ENCODE peak calls at places on chromosomes 1 and 21, in ten cellular contexts. One of them, this sample, is unnamed. For H3K4me1, the result is how much of the 10 kb centered on the place peaks cover.

GRCh38 chr21:28541371-28542112 is 451.1 kb downstream of the LTN1 start:
- DNase-seq in tibial nerve: no peak
- DNase-seq in neural progenitor cell: no peak
- DNase-seq in colonic mucosa: no peak
- DNase-seq in MM.1S: no peak
- DNase-seq in sigmoid colon: no peak
- DNase-seq in H9: no peak
- DNase-seq in IMR-90: no peak
- DNase-seq in uterus: no peak
- DNase-seq in PC-3: no peak
- DNase-seq in this sample: no peak

GRCh38 chr1:185260611-185261010 is 56.4 kb downstream of the IVNS1ABP start:
- DNase-seq in tibial nerve: no peak
- DNase-seq in neural progenitor cell: no peak
- DNase-seq in colonic mucosa: no peak
- DNase-seq in MM.1S: no peak
- DNase-seq in sigmoid colon: no peak
- DNase-seq in H9: no peak
- DNase-seq in IMR-90: peak
- DNase-seq in uterus: no peak
- DNase-seq in PC-3: peak
- DNase-seq in this sample: no peak

GRCh38 chr1:5830771-5831599 is 161.2 kb downstream of the NPHP4 start:
- DNase-seq in tibial nerve: no peak
- DNase-seq in neural progenitor cell: peak
- DNase-seq in colonic mucosa: no peak
- DNase-seq in MM.1S: no peak
- DNase-seq in sigmoid colon: no peak
- DNase-seq in H9: peak
- DNase-seq in IMR-90: no peak
- DNase-seq in uterus: no peak
- DNase-seq in PC-3: no peak
- DNase-seq in this sample: no peak

GRCh38 chr21:46455575-46456385 is 2.9 kb upstream of the DIP2A start:
- DNase-seq in tibial nerve: no peak
- DNase-seq in neural progenitor cell: no peak
- DNase-seq in colonic mucosa: no peak
- DNase-seq in MM.1S: no peak
- DNase-seq in sigmoid colon: peak
- DNase-seq in H9: no peak
- DNase-seq in IMR-90: peak
- DNase-seq in uterus: peak
- DNase-seq in PC-3: peak
- DNase-seq in this sample: no peak

GRCh38 chr1:211831558-211832323 is 1.2 kb upstream of the LPGAT1 start:
- DNase-seq in tibial nerve: no peak
- DNase-seq in neural progenitor cell: no peak
- DNase-seq in colonic mucosa: no peak
- DNase-seq in MM.1S: peak
- DNase-seq in sigmoid colon: no peak
- DNase-seq in H9: no peak
- DNase-seq in IMR-90: no peak
- DNase-seq in uterus: no peak
- DNase-seq in PC-3: no peak
- DNase-seq in this sample: no peak

GRCh38 chr1:60589916-60590315 is 492.4 kb upstream of the NFIA start:
- DNase-seq in tibial nerve: no peak
- DNase-seq in neural progenitor cell: no peak
- DNase-seq in colonic mucosa: no peak
- DNase-seq in MM.1S: no peak
- DNase-seq in sigmoid colon: no peak
- DNase-seq in H9: no peak
- DNase-seq in IMR-90: no peak
- DNase-seq in uterus: no peak
- DNase-seq in PC-3: no peak
- DNase-seq in this sample: no peak

GRCh38 chr1:234699795-234700665 is 90.1 kb upstream of the IRF2BP2 start:
- DNase-seq in tibial nerve: peak
- DNase-seq in neural progenitor cell: no peak
- DNase-seq in colonic mucosa: peak
- DNase-seq in MM.1S: no peak
- DNase-seq in sigmoid colon: peak
- DNase-seq in H9: peak
- DNase-seq in IMR-90: peak
- DNase-seq in uterus: peak
- DNase-seq in PC-3: no peak
- DNase-seq in this sample: no peak

GRCh38 chr1:224300346-224300745 is 29.6 kb downstream of the NVL start:
- DNase-seq in tibial nerve: no peak
- DNase-seq in neural progenitor cell: no peak
- DNase-seq in colonic mucosa: no peak
- DNase-seq in MM.1S: no peak
- DNase-seq in sigmoid colon: no peak
- DNase-seq in H9: no peak
- DNase-seq in IMR-90: peak
- DNase-seq in uterus: no peak
- DNase-seq in PC-3: peak
- DNase-seq in this sample: no peak

GRCh38 chr1:200304146-200304545 is 105.7 kb downstream of the ZNF281 start:
- DNase-seq in tibial nerve: no peak
- DNase-seq in neural progenitor cell: no peak
- DNase-seq in colonic mucosa: no peak
- DNase-seq in MM.1S: no peak
- DNase-seq in sigmoid colon: no peak
- DNase-seq in H9: no peak
- DNase-seq in IMR-90: no peak
- DNase-seq in uterus: no peak
- DNase-seq in PC-3: no peak
- DNase-seq in this sample: no peak

GRCh38 chr1:200301152-200301551 is 108.7 kb downstream of the ZNF281 start:
- DNase-seq in tibial nerve: no peak
- DNase-seq in neural progenitor cell: no peak
- DNase-seq in colonic mucosa: no peak
- DNase-seq in MM.1S: no peak
- DNase-seq in sigmoid colon: no peak
- DNase-seq in H9: no peak
- DNase-seq in IMR-90: no peak
- DNase-seq in uterus: no peak
- DNase-seq in PC-3: no peak
- DNase-seq in this sample: no peak

GRCh38 chr1:200302893-200303250 is 107.0 kb downstream of the ZNF281 start:
- DNase-seq in tibial nerve: no peak
- DNase-seq in neural progenitor cell: peak
- DNase-seq in colonic mucosa: no peak
- DNase-seq in MM.1S: no peak
- DNase-seq in sigmoid colon: no peak
- DNase-seq in H9: no peak
- DNase-seq in IMR-90: no peak
- DNase-seq in uterus: no peak
- DNase-seq in PC-3: peak
- DNase-seq in this sample: no peak

GRCh38 chr1:200299571-200299970 is 110.3 kb downstream of the ZNF281 start:
- DNase-seq in tibial nerve: no peak
- DNase-seq in neural progenitor cell: no peak
- DNase-seq in colonic mucosa: no peak
- DNase-seq in MM.1S: no peak
- DNase-seq in sigmoid colon: no peak
- DNase-seq in H9: no peak
- DNase-seq in IMR-90: no peak
- DNase-seq in uterus: no peak
- DNase-seq in PC-3: no peak
- DNase-seq in this sample: no peak

DNA sequence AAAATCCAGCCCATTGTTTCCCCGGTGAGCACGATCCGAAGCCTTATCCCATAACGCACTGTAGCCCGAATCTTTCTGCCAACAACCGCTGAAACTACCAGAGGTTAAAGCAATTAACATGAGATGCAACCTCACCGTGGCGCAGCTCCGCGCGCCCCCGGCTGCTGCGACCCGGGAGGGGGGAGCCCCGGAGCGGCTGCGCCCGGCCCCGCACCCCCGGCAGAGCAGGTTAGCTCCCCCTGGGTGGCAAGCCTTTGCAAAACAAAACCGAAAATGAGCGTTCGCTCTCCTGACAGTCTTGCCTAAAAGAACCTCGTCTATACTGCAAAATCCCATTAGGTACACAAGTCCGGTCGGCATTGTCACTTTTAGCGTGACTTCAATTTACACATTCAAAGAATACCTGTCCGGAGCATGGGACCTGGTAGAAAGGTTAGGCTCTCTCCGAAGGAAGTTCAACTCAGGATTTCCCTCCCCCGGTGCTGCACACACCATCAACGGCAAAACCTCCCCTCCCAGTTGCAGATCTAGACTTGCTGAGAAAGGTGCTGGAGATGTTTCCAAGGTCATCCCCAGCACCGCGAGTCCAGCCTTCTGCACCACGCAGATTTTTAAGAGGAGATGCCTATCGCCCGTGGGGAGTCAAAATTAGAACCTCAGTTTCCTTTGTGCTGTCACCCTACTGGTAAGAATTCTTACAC is 107.5 kb downstream of the ZNF281 start:
- DNase-seq in tibial nerve: no peak
- DNase-seq in neural progenitor cell: peak
- DNase-seq in colonic mucosa: peak
- DNase-seq in MM.1S: peak
- DNase-seq in sigmoid colon: no peak
- DNase-seq in H9: peak
- DNase-seq in IMR-90: peak
- DNase-seq in uterus: no peak
- DNase-seq in PC-3: peak
- DNase-seq in this sample: no peak
- TF ChIP-seq CTCF in tibial nerve: no peak
- TF ChIP-seq CTCF in neural progenitor cell: no peak
- TF ChIP-seq CTCF in colonic mucosa: no peak
- TF ChIP-seq CTCF in MM.1S: peak
- TF ChIP-seq CTCF in sigmoid colon: no peak
- TF ChIP-seq CTCF in H9: no peak
- TF ChIP-seq CTCF in IMR-90: peak
- TF ChIP-seq CTCF in uterus: no peak
- TF ChIP-seq CTCF in PC-3: peak
- TF ChIP-seq CTCF in this sample: peak

DNA sequence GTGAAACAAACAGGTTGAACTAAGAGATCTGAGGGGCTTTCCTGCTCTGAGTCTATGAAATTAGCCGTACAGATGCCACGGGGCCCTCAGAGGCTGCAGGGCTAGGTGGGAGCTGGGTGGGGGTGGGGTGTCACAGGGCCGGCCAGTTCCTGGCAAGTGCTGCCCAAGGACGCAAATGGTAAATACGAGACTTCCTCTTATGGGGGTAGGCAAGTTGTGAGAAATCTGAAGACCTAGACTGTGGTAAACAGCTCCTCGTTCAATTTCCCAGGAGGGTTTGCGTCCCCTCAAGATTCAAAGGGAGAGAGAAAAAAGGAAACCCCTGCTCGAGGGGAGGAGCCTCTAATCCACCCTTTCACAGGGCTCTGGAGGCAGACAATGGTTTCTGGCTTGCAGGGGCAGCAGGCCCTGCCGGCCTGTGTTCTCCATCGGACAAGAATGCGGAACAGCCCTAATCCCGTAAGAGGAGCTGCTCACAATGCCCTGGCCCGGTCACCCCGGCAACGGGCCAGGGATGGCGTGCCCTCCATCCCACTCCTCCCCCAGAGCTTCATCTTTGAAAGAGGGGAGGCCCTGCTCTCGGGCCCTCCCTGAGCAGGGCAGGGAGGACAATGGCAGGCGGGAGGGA is 7.8 kb downstream of the NUAK2 start:
- DNase-seq in tibial nerve: peak
- DNase-seq in neural progenitor cell: peak
- DNase-seq in colonic mucosa: peak
- DNase-seq in MM.1S: peak
- DNase-seq in sigmoid colon: no peak
- DNase-seq in H9: peak
- DNase-seq in IMR-90: peak
- DNase-seq in uterus: peak
- DNase-seq in PC-3: no peak
- DNase-seq in this sample: no peak
- H3K4me1 ChIP-seq in tibial nerve: under half
- H3K4me1 ChIP-seq in neural progenitor cell: half or more
- H3K4me1 ChIP-seq in colonic mucosa: half or more
- H3K4me1 ChIP-seq in MM.1S: half or more
- H3K4me1 ChIP-seq in sigmoid colon: under half
- H3K4me1 ChIP-seq in H9: under half
- H3K4me1 ChIP-seq in IMR-90: under half
- H3K4me1 ChIP-seq in uterus: under half
- H3K4me1 ChIP-seq in PC-3: under half
- H3K4me1 ChIP-seq in this sample: under half

GRCh38 chr21:22345624-22346023 is 1347.4 kb downstream of the NCAM2 start:
- DNase-seq in tibial nerve: no peak
- DNase-seq in neural progenitor cell: no peak
- DNase-seq in colonic mucosa: no peak
- DNase-seq in MM.1S: no peak
- DNase-seq in sigmoid colon: no peak
- DNase-seq in H9: no peak
- DNase-seq in IMR-90: no peak
- DNase-seq in uterus: no peak
- DNase-seq in PC-3: no peak
- DNase-seq in this sample: no peak
- TF ChIP-seq CTCF in tibial nerve: no peak
- TF ChIP-seq CTCF in neural progenitor cell: no peak
- TF ChIP-seq CTCF in colonic mucosa: no peak
- TF ChIP-seq CTCF in MM.1S: no peak
- TF ChIP-seq CTCF in sigmoid colon: no peak
- TF ChIP-seq CTCF in H9: no peak
- TF ChIP-seq CTCF in IMR-90: no peak
- TF ChIP-seq CTCF in uterus: no peak
- TF ChIP-seq CTCF in PC-3: no peak
- TF ChIP-seq CTCF in this sample: no peak

GRCh38 chr21:44300262-44300959 is 558 bp downstream of the PFKL start:
- DNase-seq in tibial nerve: peak
- DNase-seq in neural progenitor cell: peak
- DNase-seq in colonic mucosa: peak
- DNase-seq in MM.1S: peak
- DNase-seq in sigmoid colon: peak
- DNase-seq in H9: no peak
- DNase-seq in IMR-90: peak
- DNase-seq in uterus: peak
- DNase-seq in PC-3: peak
- DNase-seq in this sample: no peak

GRCh38 chr21:44301093-44301492 is 1.2 kb downstream of the PFKL start:
- DNase-seq in tibial nerve: no peak
- DNase-seq in neural progenitor cell: no peak
- DNase-seq in colonic mucosa: peak
- DNase-seq in MM.1S: no peak
- DNase-seq in sigmoid colon: no peak
- DNase-seq in H9: no peak
- DNase-seq in IMR-90: no peak
- DNase-seq in uterus: no peak
- DNase-seq in PC-3: no peak
- DNase-seq in this sample: no peak

GRCh38 chr21:44299085-44299457 is 782 bp upstream of the PFKL start:
- DNase-seq in tibial nerve: no peak
- DNase-seq in neural progenitor cell: no peak
- DNase-seq in colonic mucosa: no peak
- DNase-seq in MM.1S: peak
- DNase-seq in sigmoid colon: no peak
- DNase-seq in H9: no peak
- DNase-seq in IMR-90: peak
- DNase-seq in uterus: no peak
- DNase-seq in PC-3: peak
- DNase-seq in this sample: no peak

GRCh38 chr21:44298301-44298700 is 1.6 kb upstream of the PFKL start:
- DNase-seq in tibial nerve: no peak
- DNase-seq in neural progenitor cell: no peak
- DNase-seq in colonic mucosa: no peak
- DNase-seq in MM.1S: peak
- DNase-seq in sigmoid colon: no peak
- DNase-seq in H9: no peak
- DNase-seq in IMR-90: peak
- DNase-seq in uterus: no peak
- DNase-seq in PC-3: peak
- DNase-seq in this sample: no peak

DNA sequence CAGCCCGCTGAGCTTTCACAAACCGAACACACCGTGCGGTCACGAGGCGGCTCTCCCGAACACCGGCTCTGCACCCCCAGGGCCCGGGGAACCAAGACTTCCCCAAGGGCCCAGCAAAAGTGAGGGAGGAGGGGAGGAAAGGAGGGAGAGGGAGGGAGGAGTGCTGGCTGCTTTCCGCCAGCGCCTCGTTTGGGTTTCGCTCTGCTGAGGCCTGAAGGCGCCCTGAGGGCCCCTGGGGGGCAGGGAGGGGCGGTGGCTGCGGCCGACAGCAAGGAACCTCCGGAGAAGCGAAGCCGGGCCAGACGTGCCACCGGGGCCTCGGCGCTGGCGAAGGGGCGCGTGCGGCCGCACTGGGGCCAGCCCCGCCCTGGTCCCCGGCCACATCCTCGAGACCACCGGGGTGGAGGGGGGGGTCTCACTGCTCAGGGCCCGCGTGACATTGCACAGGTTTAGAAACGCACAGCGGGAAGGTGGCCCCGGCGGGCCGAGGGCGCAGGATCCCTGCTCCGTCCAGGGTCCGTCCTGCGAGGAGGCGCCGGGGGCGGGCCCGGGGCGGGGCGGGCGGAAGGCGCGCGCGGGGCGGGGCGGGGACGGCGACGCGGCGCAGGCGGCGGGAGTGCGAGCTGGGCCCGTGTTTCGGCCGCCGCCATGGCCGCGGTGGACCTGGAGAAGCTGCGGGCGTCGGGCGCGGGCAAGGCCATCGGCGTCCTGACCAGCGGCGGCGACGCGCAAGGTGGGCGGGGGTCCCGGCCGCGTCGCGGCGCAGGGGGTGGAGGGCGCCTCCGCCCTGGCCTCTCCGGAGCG is at the start of gene PFKL:
- DNase-seq in tibial nerve: peak
- DNase-seq in neural progenitor cell: peak
- DNase-seq in colonic mucosa: peak
- DNase-seq in MM.1S: peak
- DNase-seq in sigmoid colon: peak
- DNase-seq in H9: peak
- DNase-seq in IMR-90: peak
- DNase-seq in uterus: peak
- DNase-seq in PC-3: peak
- DNase-seq in this sample: no peak
- H3K4me1 ChIP-seq in tibial nerve: under half
- H3K4me1 ChIP-seq in neural progenitor cell: under half
- H3K4me1 ChIP-seq in colonic mucosa: under half
- H3K4me1 ChIP-seq in MM.1S: under half
- H3K4me1 ChIP-seq in sigmoid colon: under half
- H3K4me1 ChIP-seq in H9: under half
- H3K4me1 ChIP-seq in IMR-90: under half
- H3K4me1 ChIP-seq in uterus: under half
- H3K4me1 ChIP-seq in PC-3: under half
- H3K4me1 ChIP-seq in this sample: under half

This sample was measured in RWPE2.